ENCODE peak calls at places on chromosome 11, in five cellular contexts. Q is HCT116, D is MM.1S, A is cardiac muscle cell, T is HL-60. P is an unnamed sample. For H3K27me3, the result is how much of the 10 kb centered on the place peaks cover.

GRCh38 chr11:6681949-6682348 is 1.2 kb downstream of the MRPL17 start:
- DNase-seq in Q (no peak), D (no peak), A (peak), T (peak), P (no peak)

GRCh38 chr11:44034639-44035038 is 13.1 kb upstream of the ACCSL start:
- DNase-seq in Q (no peak), D (no peak), A (no peak), T (no peak), P (no peak)

GRCh38 chr11:65355013-65355775 is 643 bp downstream of the TIGD3 start:
- DNase-seq in Q (no peak), D (peak), A (peak), T (peak), P (peak)

GRCh38 chr11:94593030-94593429 is 25.9 kb downstream of the PIWIL4 start:
- DNase-seq in Q (no peak), D (peak), A (no peak), T (no peak), P (no peak)

GRCh38 chr11:21707116-21707769 is 485.6 kb upstream of the ANO5 start:
- DNase-seq in Q (no peak), D (peak), A (no peak), T (no peak), P (no peak)

GRCh38 chr11:33222052-33222451 is 35.1 kb upstream of the HIPK3 start:
- DNase-seq in Q (no peak), D (no peak), A (no peak), T (no peak), P (no peak)

GRCh38 chr11:105401269-105401809 is 208.5 kb upstream of the GRIA4 start:
- DNase-seq in Q (no peak), D (no peak), A (no peak), T (no peak), P (no peak)

GRCh38 chr11:70811483-70811882 is 413.2 kb downstream of the CTTN start:
- DNase-seq in Q (no peak), D (no peak), A (no peak), T (no peak), P (no peak)

GRCh38 chr11:119501777-119502405 is 78.9 kb upstream of the THY1 start:
- DNase-seq in Q (no peak), D (no peak), A (no peak), T (no peak), P (no peak)

GRCh38 chr11:112279901-112280267 is 19.2 kb upstream of the PLET1 start:
- DNase-seq in Q (no peak), D (peak), A (peak), T (peak), P (peak)

GRCh38 chr11:2761131-2762030 is 61.6 kb upstream of the KCNQ1OT1 start:
- DNase-seq in Q (no peak), D (no peak), A (no peak), T (no peak), P (no peak)

GRCh38 chr11:101323997-101324396 is 194.4 kb upstream of the PGR start:
- DNase-seq in Q (no peak), D (no peak), A (peak), T (no peak), P (no peak)

DNA sequence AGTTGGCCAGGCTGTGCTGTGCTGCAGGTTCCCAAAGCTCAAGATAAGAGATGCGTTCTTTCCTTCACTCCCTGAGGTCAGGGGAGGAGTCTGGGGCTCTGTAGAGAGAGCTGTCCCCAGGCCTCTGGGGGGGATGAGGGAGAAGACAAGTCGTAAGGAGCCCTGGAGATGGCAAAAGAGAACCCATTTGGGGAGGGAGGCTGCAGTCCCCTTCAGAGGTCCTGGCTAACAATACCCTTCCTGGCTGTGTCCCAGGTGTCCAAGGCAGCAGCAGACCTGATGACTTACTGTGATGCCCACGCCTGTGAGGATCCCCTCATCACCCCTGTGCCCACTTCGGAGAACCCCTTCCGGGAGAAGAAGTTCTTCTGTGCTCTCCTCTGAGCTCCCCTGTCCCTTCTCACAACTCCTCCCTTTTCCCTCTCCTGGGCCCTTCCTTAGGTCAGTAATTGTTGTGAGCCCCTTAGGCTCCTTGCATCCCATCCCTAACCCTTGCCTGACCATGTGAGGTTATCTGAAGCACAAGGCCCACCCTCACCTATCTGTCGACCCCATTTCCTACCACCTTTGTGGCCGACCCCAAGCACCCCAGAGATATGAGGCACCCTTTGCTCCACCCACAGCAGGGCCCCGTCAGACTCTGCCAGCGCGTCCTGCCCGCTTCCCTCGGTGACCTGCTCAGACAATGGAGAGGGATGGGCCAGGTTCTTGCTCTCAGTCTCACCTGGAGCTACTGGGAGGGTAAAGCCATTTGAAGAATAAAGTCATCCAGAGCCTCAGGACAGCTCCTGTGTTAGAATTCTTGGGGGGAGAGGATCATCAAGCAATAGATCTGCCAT is 1.2 kb downstream of the GNG3 start:
- DNase-seq in Q (no peak), D (no peak), A (no peak), T (no peak), P (peak)
- H3K27ac ChIP-seq in Q (no peak), D (peak), A (peak), T (peak), P (peak)

GRCh38 chr11:852762-853161 is 10.1 kb downstream of the TSPAN4 start:
- DNase-seq in Q (no peak), D (no peak), A (no peak), T (no peak), P (no peak)
- H3K4me3 ChIP-seq in Q (no peak), D (no peak), A (no peak), T (no peak), P (no peak)

DNA sequence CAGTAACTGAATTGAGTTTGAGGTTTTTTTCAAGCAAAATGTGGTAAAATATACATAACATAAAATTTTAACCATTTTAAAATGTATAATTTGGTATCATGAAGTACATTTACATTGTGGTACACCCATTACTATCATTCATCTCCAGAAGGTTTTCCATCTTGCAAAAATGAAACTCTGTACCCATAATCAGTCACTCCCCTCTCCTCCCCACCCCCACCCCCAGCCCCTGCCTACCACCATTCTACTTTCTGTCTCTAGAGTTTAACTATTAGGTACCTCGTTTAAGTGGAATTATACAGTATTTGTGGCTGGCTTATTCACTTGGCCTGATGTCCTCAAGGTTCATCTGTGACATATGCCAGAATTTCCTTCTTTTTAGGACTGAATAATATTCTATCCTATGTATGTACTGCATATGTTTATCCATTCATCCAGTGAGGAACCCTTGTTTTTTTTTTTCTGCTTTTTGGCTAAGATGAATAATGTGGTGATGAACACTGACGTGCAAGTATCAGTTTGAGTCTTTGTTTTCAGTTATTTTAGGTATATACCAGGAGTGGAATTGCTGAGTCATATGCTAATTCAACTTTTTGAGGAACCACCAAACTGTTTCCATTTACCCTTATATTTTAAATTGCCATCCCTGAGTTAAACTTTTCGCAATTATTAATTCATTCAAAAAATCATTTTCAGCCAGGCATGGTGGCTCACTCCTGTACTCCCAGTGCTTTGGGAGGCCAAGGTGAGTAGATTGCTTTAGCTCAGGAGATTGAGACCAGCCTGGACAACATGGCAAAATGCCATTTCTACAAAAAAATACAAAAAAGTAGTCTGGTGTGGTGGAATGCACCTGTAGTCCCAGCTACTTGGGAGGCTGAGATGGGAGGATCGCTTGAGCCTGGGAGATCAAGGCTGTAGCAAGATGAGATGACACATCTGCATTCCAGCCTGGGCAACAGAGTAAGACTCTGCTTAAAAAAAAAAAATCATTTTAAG is 64.1 kb downstream of the MICAL2 start:
- DNase-seq in Q (no peak), D (peak), A (no peak), T (no peak), P (peak)
- H3K27me3 ChIP-seq in Q (under half), D (under half), A (under half), T (under half), P (under half)

GRCh38 chr11:11985954-11986949 is 22.2 kb downstream of the DKK3 start:
- DNase-seq in Q (no peak), D (no peak), A (no peak), T (no peak), P (no peak)
- H3K27ac ChIP-seq in Q (no peak), D (no peak), A (peak), T (no peak), P (no peak)

DNA sequence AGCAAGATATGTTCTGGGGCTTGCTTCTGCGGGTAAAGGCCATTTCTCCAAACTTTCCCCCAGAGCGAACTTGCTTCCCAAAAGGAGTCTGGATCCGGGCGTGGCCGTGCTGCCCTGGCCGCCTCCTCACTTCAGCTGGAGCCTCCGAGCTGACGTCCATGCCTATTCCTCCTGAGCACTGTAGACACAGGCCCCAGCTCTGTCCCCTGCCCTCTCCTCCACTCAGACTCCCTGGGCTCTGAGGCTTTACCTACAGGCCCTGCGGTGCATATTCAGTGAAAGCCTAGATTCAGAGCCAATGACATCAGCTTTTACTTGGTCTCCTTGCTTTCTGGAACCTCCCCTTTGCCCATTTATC is 9.6 kb downstream of the LRP5 start:
- DNase-seq in Q (no peak), D (no peak), A (no peak), T (no peak), P (no peak)
- H3K4me3 ChIP-seq in Q (no peak), D (no peak), A (no peak), T (no peak), P (no peak)